ENCODE peak calls at places on chromosomes 3 and 15, in six cellular contexts. One of them, this sample, is unnamed. For H3K9me3, the result is how much of the 10 kb centered on the place peaks cover.

GRCh38 chr15:64761156-64761555 is 14.2 kb downstream of the RBPMS2 start:
- DNase-seq in Caco-2: no peak
- DNase-seq in naive thymus-derived CD4-positive, alpha-beta T cell: no peak
- DNase-seq in thoracic aorta: no peak
- DNase-seq in CD4-positive, alpha-beta T cell: no peak
- DNase-seq in NT2/D1: no peak
- DNase-seq in this sample: no peak

GRCh38 chr3:185397676-185398075 is 34.7 kb downstream of the MAP3K13 start:
- DNase-seq in Caco-2: no peak
- DNase-seq in naive thymus-derived CD4-positive, alpha-beta T cell: no peak
- DNase-seq in thoracic aorta: no peak
- DNase-seq in CD4-positive, alpha-beta T cell: no peak
- DNase-seq in NT2/D1: no peak
- DNase-seq in this sample: no peak

GRCh38 chr3:42216820-42217416 is 49.1 kb downstream of the CCK start:
- DNase-seq in Caco-2: no peak
- DNase-seq in naive thymus-derived CD4-positive, alpha-beta T cell: peak
- DNase-seq in thoracic aorta: no peak
- DNase-seq in CD4-positive, alpha-beta T cell: no peak
- DNase-seq in NT2/D1: no peak
- DNase-seq in this sample: no peak

GRCh38 chr3:14890470-14890869 is 56.9 kb upstream of the NR2C2 start:
- DNase-seq in Caco-2: no peak
- DNase-seq in naive thymus-derived CD4-positive, alpha-beta T cell: no peak
- DNase-seq in thoracic aorta: no peak
- DNase-seq in CD4-positive, alpha-beta T cell: no peak
- DNase-seq in NT2/D1: no peak
- DNase-seq in this sample: no peak

GRCh38 chr15:98983333-98983732 is 24.3 kb downstream of the PGPEP1L start:
- DNase-seq in Caco-2: no peak
- DNase-seq in naive thymus-derived CD4-positive, alpha-beta T cell: no peak
- DNase-seq in thoracic aorta: peak
- DNase-seq in CD4-positive, alpha-beta T cell: no peak
- DNase-seq in NT2/D1: no peak
- DNase-seq in this sample: no peak

GRCh38 chr3:59580499-59580898 is 530.7 kb upstream of the CFAP20DC start:
- DNase-seq in Caco-2: no peak
- DNase-seq in naive thymus-derived CD4-positive, alpha-beta T cell: no peak
- DNase-seq in thoracic aorta: no peak
- DNase-seq in CD4-positive, alpha-beta T cell: no peak
- DNase-seq in NT2/D1: no peak
- DNase-seq in this sample: no peak

GRCh38 chr15:101121511-101122090 is 130.2 kb downstream of the CHSY1 start:
- DNase-seq in Caco-2: no peak
- DNase-seq in naive thymus-derived CD4-positive, alpha-beta T cell: peak
- DNase-seq in thoracic aorta: peak
- DNase-seq in CD4-positive, alpha-beta T cell: no peak
- DNase-seq in NT2/D1: no peak
- DNase-seq in this sample: no peak

GRCh38 chr3:52090620-52091468 is 34.5 kb upstream of the DUSP7 start:
- DNase-seq in Caco-2: no peak
- DNase-seq in naive thymus-derived CD4-positive, alpha-beta T cell: no peak
- DNase-seq in thoracic aorta: no peak
- DNase-seq in CD4-positive, alpha-beta T cell: no peak
- DNase-seq in NT2/D1: no peak
- DNase-seq in this sample: no peak

GRCh38 chr3:197749315-197749600 is 425 bp upstream of the FYTTD1 start:
- DNase-seq in Caco-2: no peak
- DNase-seq in naive thymus-derived CD4-positive, alpha-beta T cell: peak
- DNase-seq in thoracic aorta: peak
- DNase-seq in CD4-positive, alpha-beta T cell: peak
- DNase-seq in NT2/D1: no peak
- DNase-seq in this sample: peak

GRCh38 chr3:87287025-87287424 is 10.6 kb upstream of the POU1F1 start:
- DNase-seq in Caco-2: no peak
- DNase-seq in naive thymus-derived CD4-positive, alpha-beta T cell: no peak
- DNase-seq in thoracic aorta: no peak
- DNase-seq in CD4-positive, alpha-beta T cell: no peak
- DNase-seq in NT2/D1: no peak
- DNase-seq in this sample: no peak

GRCh38 chr15:62932436-62932835 is 110.1 kb upstream of the TPM1 start:
- DNase-seq in Caco-2: no peak
- DNase-seq in naive thymus-derived CD4-positive, alpha-beta T cell: no peak
- DNase-seq in thoracic aorta: no peak
- DNase-seq in CD4-positive, alpha-beta T cell: no peak
- DNase-seq in NT2/D1: no peak
- DNase-seq in this sample: no peak

GRCh38 chr15:83206971-83207621 is 527 bp downstream of the HDGFL3 start:
- DNase-seq in Caco-2: peak
- DNase-seq in naive thymus-derived CD4-positive, alpha-beta T cell: no peak
- DNase-seq in thoracic aorta: no peak
- DNase-seq in CD4-positive, alpha-beta T cell: no peak
- DNase-seq in NT2/D1: peak
- DNase-seq in this sample: no peak

GRCh38 chr15:86101818-86102217 is 22.1 kb downstream of the AGBL1 start:
- DNase-seq in Caco-2: no peak
- DNase-seq in naive thymus-derived CD4-positive, alpha-beta T cell: no peak
- DNase-seq in thoracic aorta: no peak
- DNase-seq in CD4-positive, alpha-beta T cell: no peak
- DNase-seq in NT2/D1: no peak
- DNase-seq in this sample: no peak

GRCh38 chr3:25861566-25861965 is 71.7 kb downstream of the OXSM start:
- DNase-seq in Caco-2: no peak
- DNase-seq in naive thymus-derived CD4-positive, alpha-beta T cell: no peak
- DNase-seq in thoracic aorta: no peak
- DNase-seq in CD4-positive, alpha-beta T cell: no peak
- DNase-seq in NT2/D1: no peak
- DNase-seq in this sample: no peak

GRCh38 chr3:66428733-66429132 is 72.1 kb downstream of the LRIG1 start:
- DNase-seq in Caco-2: no peak
- DNase-seq in naive thymus-derived CD4-positive, alpha-beta T cell: no peak
- DNase-seq in thoracic aorta: peak
- DNase-seq in CD4-positive, alpha-beta T cell: no peak
- DNase-seq in NT2/D1: no peak
- DNase-seq in this sample: no peak

GRCh38 chr3:48187579-48188265 is 495 bp downstream of the CDC25A start:
- DNase-seq in Caco-2: peak
- DNase-seq in naive thymus-derived CD4-positive, alpha-beta T cell: no peak
- DNase-seq in thoracic aorta: no peak
- DNase-seq in CD4-positive, alpha-beta T cell: no peak
- DNase-seq in NT2/D1: no peak
- DNase-seq in this sample: peak

GRCh38 chr3:23836536-23837230 is 30.9 kb downstream of the UBE2E1 start:
- DNase-seq in Caco-2: no peak
- DNase-seq in naive thymus-derived CD4-positive, alpha-beta T cell: no peak
- DNase-seq in thoracic aorta: no peak
- DNase-seq in CD4-positive, alpha-beta T cell: no peak
- DNase-seq in NT2/D1: no peak
- DNase-seq in this sample: no peak

GRCh38 chr3:75001330-75001729 is 386.9 kb upstream of the CNTN3 start:
- DNase-seq in Caco-2: no peak
- DNase-seq in naive thymus-derived CD4-positive, alpha-beta T cell: no peak
- DNase-seq in thoracic aorta: no peak
- DNase-seq in CD4-positive, alpha-beta T cell: no peak
- DNase-seq in NT2/D1: no peak
- DNase-seq in this sample: no peak

GRCh38 chr3:165839296-165840076 is 2.3 kb upstream of the BCHE start:
- DNase-seq in Caco-2: no peak
- DNase-seq in naive thymus-derived CD4-positive, alpha-beta T cell: no peak
- DNase-seq in thoracic aorta: no peak
- DNase-seq in CD4-positive, alpha-beta T cell: no peak
- DNase-seq in NT2/D1: no peak
- DNase-seq in this sample: no peak

GRCh38 chr15:40280260-40281056 is 2.4 kb downstream of the ANKRD63 start:
- DNase-seq in Caco-2: no peak
- DNase-seq in naive thymus-derived CD4-positive, alpha-beta T cell: no peak
- DNase-seq in thoracic aorta: no peak
- DNase-seq in CD4-positive, alpha-beta T cell: no peak
- DNase-seq in NT2/D1: no peak
- DNase-seq in this sample: no peak

GRCh38 chr3:5317572-5317971 is 130.1 kb downstream of the EDEM1 start:
- DNase-seq in Caco-2: no peak
- DNase-seq in naive thymus-derived CD4-positive, alpha-beta T cell: no peak
- DNase-seq in thoracic aorta: no peak
- DNase-seq in CD4-positive, alpha-beta T cell: no peak
- DNase-seq in NT2/D1: no peak
- DNase-seq in this sample: no peak

GRCh38 chr3:187072582-187072981 is 66.7 kb downstream of the RPL39L start:
- DNase-seq in Caco-2: peak
- DNase-seq in naive thymus-derived CD4-positive, alpha-beta T cell: no peak
- DNase-seq in thoracic aorta: no peak
- DNase-seq in CD4-positive, alpha-beta T cell: no peak
- DNase-seq in NT2/D1: peak
- DNase-seq in this sample: no peak

GRCh38 chr3:152737021-152737908 is 97.7 kb upstream of the P2RY1 start:
- DNase-seq in Caco-2: no peak
- DNase-seq in naive thymus-derived CD4-positive, alpha-beta T cell: no peak
- DNase-seq in thoracic aorta: no peak
- DNase-seq in CD4-positive, alpha-beta T cell: no peak
- DNase-seq in NT2/D1: no peak
- DNase-seq in this sample: no peak

GRCh38 chr3:128153156-128154011 is at the start of gene EEFSEC:
- DNase-seq in Caco-2: peak
- DNase-seq in naive thymus-derived CD4-positive, alpha-beta T cell: peak
- DNase-seq in thoracic aorta: peak
- DNase-seq in CD4-positive, alpha-beta T cell: peak
- DNase-seq in NT2/D1: peak
- DNase-seq in this sample: peak

GRCh38 chr15:43471975-43472374 is 21.0 kb downstream of the TP53BP1 start:
- DNase-seq in Caco-2: no peak
- DNase-seq in naive thymus-derived CD4-positive, alpha-beta T cell: no peak
- DNase-seq in thoracic aorta: no peak
- DNase-seq in CD4-positive, alpha-beta T cell: no peak
- DNase-seq in NT2/D1: no peak
- DNase-seq in this sample: no peak

DNA sequence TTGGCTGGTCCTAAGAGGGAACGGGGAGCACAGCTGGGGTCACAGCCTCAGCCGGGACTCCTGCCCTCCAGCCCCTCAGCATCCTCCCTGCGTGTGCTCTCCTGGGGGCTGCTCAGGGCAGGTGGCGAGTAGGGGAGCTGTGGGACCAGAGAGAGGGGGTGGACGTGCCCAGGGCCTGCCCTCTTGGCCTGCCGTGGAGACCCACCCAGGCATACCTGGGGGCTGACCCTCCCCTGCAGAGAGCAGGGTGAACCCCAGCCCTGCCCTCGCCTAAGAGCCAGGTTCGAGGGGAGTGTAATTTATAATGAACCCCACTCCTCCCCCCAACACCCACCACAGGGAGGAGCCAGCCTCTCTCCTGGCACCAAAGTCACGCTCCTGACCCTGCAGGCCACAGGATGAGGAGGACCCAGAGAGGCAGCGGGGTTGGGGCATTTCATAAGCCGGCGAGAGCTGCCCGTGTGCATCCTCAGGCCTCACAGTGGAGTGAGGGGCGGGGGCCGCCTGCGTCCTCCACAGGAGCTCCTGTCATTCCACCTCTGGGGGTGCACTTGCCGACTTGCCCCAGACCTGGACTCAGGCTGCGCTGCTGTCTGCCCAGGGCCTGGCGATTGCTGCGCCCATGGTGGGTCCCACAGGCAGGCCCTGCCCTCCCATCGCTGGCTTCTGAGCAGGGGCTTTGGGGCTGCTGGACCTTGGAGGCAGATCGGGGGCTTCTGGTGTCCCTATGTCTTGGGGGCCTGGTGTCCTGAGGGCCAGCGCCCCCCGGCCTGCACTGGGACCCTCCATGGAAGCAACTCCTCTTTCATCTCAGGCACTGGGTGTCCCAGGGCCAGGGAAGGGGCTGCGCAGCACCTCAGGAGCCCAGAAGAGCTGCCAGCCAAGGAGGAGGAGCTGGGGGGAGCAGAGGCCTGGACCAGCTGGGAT is 184.2 kb downstream of the GOLGA6L6 start:
- DNase-seq in Caco-2: no peak
- DNase-seq in naive thymus-derived CD4-positive, alpha-beta T cell: no peak
- DNase-seq in thoracic aorta: no peak
- DNase-seq in CD4-positive, alpha-beta T cell: peak
- DNase-seq in NT2/D1: no peak
- DNase-seq in this sample: no peak
- H3K9me3 ChIP-seq in Caco-2: under half
- H3K9me3 ChIP-seq in naive thymus-derived CD4-positive, alpha-beta T cell: under half
- H3K9me3 ChIP-seq in thoracic aorta: under half
- H3K9me3 ChIP-seq in CD4-positive, alpha-beta T cell: under half
- H3K9me3 ChIP-seq in NT2/D1: under half
- H3K9me3 ChIP-seq in this sample: under half

GRCh38 chr3:97864-98263 is 98.7 kb upstream of the CHL1 start:
- DNase-seq in Caco-2: no peak
- DNase-seq in naive thymus-derived CD4-positive, alpha-beta T cell: no peak
- DNase-seq in thoracic aorta: no peak
- DNase-seq in CD4-positive, alpha-beta T cell: no peak
- DNase-seq in NT2/D1: no peak
- DNase-seq in this sample: no peak
- H3K9me3 ChIP-seq in Caco-2: under half
- H3K9me3 ChIP-seq in naive thymus-derived CD4-positive, alpha-beta T cell: under half
- H3K9me3 ChIP-seq in thoracic aorta: under half
- H3K9me3 ChIP-seq in CD4-positive, alpha-beta T cell: under half
- H3K9me3 ChIP-seq in NT2/D1: under half
- H3K9me3 ChIP-seq in this sample: under half

GRCh38 chr3:69972672-69973071 is 26.9 kb upstream of the SAMMSON start:
- DNase-seq in Caco-2: no peak
- DNase-seq in naive thymus-derived CD4-positive, alpha-beta T cell: no peak
- DNase-seq in thoracic aorta: no peak
- DNase-seq in CD4-positive, alpha-beta T cell: no peak
- DNase-seq in NT2/D1: no peak
- DNase-seq in this sample: no peak
- H3K9me3 ChIP-seq in Caco-2: under half
- H3K9me3 ChIP-seq in naive thymus-derived CD4-positive, alpha-beta T cell: under half
- H3K9me3 ChIP-seq in thoracic aorta: under half
- H3K9me3 ChIP-seq in CD4-positive, alpha-beta T cell: under half
- H3K9me3 ChIP-seq in NT2/D1: under half
- H3K9me3 ChIP-seq in this sample: under half

GRCh38 chr15:25208735-25209134 is 230.1 kb downstream of the UBE3A start:
- DNase-seq in Caco-2: no peak
- DNase-seq in naive thymus-derived CD4-positive, alpha-beta T cell: no peak
- DNase-seq in thoracic aorta: no peak
- DNase-seq in CD4-positive, alpha-beta T cell: no peak
- DNase-seq in NT2/D1: no peak
- DNase-seq in this sample: no peak
- H3K9me3 ChIP-seq in Caco-2: half or more
- H3K9me3 ChIP-seq in naive thymus-derived CD4-positive, alpha-beta T cell: under half
- H3K9me3 ChIP-seq in thoracic aorta: under half
- H3K9me3 ChIP-seq in CD4-positive, alpha-beta T cell: under half
- H3K9me3 ChIP-seq in NT2/D1: under half
- H3K9me3 ChIP-seq in this sample: under half

GRCh38 chr3:11570789-11571495 is 72.8 kb downstream of the VGLL4 start:
- DNase-seq in Caco-2: no peak
- DNase-seq in naive thymus-derived CD4-positive, alpha-beta T cell: no peak
- DNase-seq in thoracic aorta: no peak
- DNase-seq in CD4-positive, alpha-beta T cell: no peak
- DNase-seq in NT2/D1: no peak
- DNase-seq in this sample: no peak
- H3K9me3 ChIP-seq in Caco-2: under half
- H3K9me3 ChIP-seq in naive thymus-derived CD4-positive, alpha-beta T cell: under half
- H3K9me3 ChIP-seq in thoracic aorta: under half
- H3K9me3 ChIP-seq in CD4-positive, alpha-beta T cell: under half
- H3K9me3 ChIP-seq in NT2/D1: under half
- H3K9me3 ChIP-seq in this sample: under half

GRCh38 chr3:183262979-183263378 is 9.9 kb downstream of the B3GNT5 start:
- DNase-seq in Caco-2: no peak
- DNase-seq in naive thymus-derived CD4-positive, alpha-beta T cell: no peak
- DNase-seq in thoracic aorta: no peak
- DNase-seq in CD4-positive, alpha-beta T cell: no peak
- DNase-seq in NT2/D1: no peak
- DNase-seq in this sample: no peak
- H3K9me3 ChIP-seq in Caco-2: under half
- H3K9me3 ChIP-seq in naive thymus-derived CD4-positive, alpha-beta T cell: under half
- H3K9me3 ChIP-seq in thoracic aorta: under half
- H3K9me3 ChIP-seq in CD4-positive, alpha-beta T cell: under half
- H3K9me3 ChIP-seq in NT2/D1: under half
- H3K9me3 ChIP-seq in this sample: under half

This sample was measured in T-helper 17 cell.